ENCODE peak calls at places on chromosomes 2 and 18, in five cellular contexts. O is lower lobe of right lung, T is body of pancreas, Q is MM.1S, U is tibial artery. D is an unnamed sample.

GRCh38 chr2:30549096-30549495 is 102.0 kb downstream of the LCLAT1 start:
- DNase-seq in O (no peak), T (no peak), Q (no peak), U (no peak), D (no peak)

GRCh38 chr2:8620611-8621382 is 61.1 kb upstream of the ID2 start:
- DNase-seq in O (no peak), T (no peak), Q (no peak), U (no peak), D (no peak)

GRCh38 chr2:142142595-142142994 is 11.8 kb upstream of the LRP1B start:
- DNase-seq in O (no peak), T (no peak), Q (no peak), U (no peak), D (no peak)

GRCh38 chr2:188227713-188228112 is 64.0 kb upstream of the GULP1 start:
- DNase-seq in O (no peak), T (no peak), Q (no peak), U (no peak), D (no peak)

GRCh38 chr2:218033590-218034496 is 31.0 kb upstream of the TNS1 start:
- DNase-seq in O (no peak), T (no peak), Q (no peak), U (peak; percentile 20), D (no peak)

GRCh38 chr2:150120271-150120950 is 367.1 kb downstream of the RND3 start:
- DNase-seq in O (no peak), T (peak; percentile 31), Q (no peak), U (no peak), D (no peak)

GRCh38 chr2:95275601-95276243 is 1.5 kb downstream of the PROM2 start:
- DNase-seq in O (peak; percentile 48), T (no peak), Q (no peak), U (peak; percentile 10), D (peak; percentile 34)

GRCh38 chr18:78764544-78764943 is 215.1 kb upstream of the SALL3 start:
- DNase-seq in O (no peak), T (no peak), Q (no peak), U (no peak), D (no peak)

GRCh38 chr2:120149406-120149805 is 73.8 kb downstream of the TMEM185B start:
- DNase-seq in O (no peak), T (no peak), Q (no peak), U (no peak), D (no peak)

GRCh38 chr2:147482111-147482510 is 362.7 kb upstream of the ACVR2A start:
- DNase-seq in O (no peak), T (no peak), Q (no peak), U (no peak), D (no peak)

GRCh38 chr2:24121469-24121868 is 1.7 kb downstream of the PFN4 start:
- DNase-seq in O (no peak), T (no peak), Q (no peak), U (no peak), D (no peak)

GRCh38 chr2:199704358-199705238 is 146.4 kb downstream of the FTCDNL1 start:
- DNase-seq in O (no peak), T (peak; percentile 52), Q (peak; percentile 38), U (no peak), D (no peak)

GRCh38 chr2:237432484-237433092 is 18.6 kb upstream of the COL6A3 start:
- DNase-seq in O (peak; percentile 45), T (peak; percentile 45), Q (no peak), U (no peak), D (no peak)

GRCh38 chr2:233807966-233808892 is 30.1 kb downstream of the MROH2A start:
- DNase-seq in O (peak; percentile 12), T (no peak), Q (no peak), U (peak; percentile 15), D (no peak)

GRCh38 chr2:1024981-1025380 is 74.3 kb downstream of the SNTG2 start:
- DNase-seq in O (no peak), T (no peak), Q (no peak), U (no peak), D (no peak)

GRCh38 chr18:58590827-58591226 is 38.1 kb downstream of the ALPK2 start:
- DNase-seq in O (no peak), T (no peak), Q (no peak), U (no peak), D (no peak)

GRCh38 chr2:64862623-64863022 is 126.6 kb upstream of the SLC1A4 start:
- DNase-seq in O (no peak), T (no peak), Q (no peak), U (peak; percentile 3), D (peak; percentile 76)

GRCh38 chr2:120105360-120105759 is 92.5 kb downstream of the EPB41L5 start:
- DNase-seq in O (no peak), T (no peak), Q (no peak), U (no peak), D (no peak)

GRCh38 chr18:7155887-7156286 is 38.3 kb upstream of the LAMA1 start:
- DNase-seq in O (no peak), T (no peak), Q (no peak), U (no peak), D (no peak)

GRCh38 chr2:110149330-110150220 is 34.0 kb upstream of the MALL start:
- DNase-seq in O (no peak), T (no peak), Q (no peak), U (no peak), D (no peak)

GRCh38 chr18:25830787-25831186 is 259.6 kb downstream of the SS18 start:
- DNase-seq in O (no peak), T (no peak), Q (no peak), U (peak; percentile 67), D (no peak)

GRCh38 chr2:12008425-12009061 is 262.1 kb downstream of the LPIN1 start:
- DNase-seq in O (no peak), T (no peak), Q (no peak), U (no peak), D (no peak)

GRCh38 chr18:7317804-7318231 is 86.9 kb downstream of the LRRC30 start:
- DNase-seq in O (no peak), T (no peak), Q (no peak), U (no peak), D (no peak)

GRCh38 chr2:119649364-119649917 is 29.6 kb upstream of the TMEM177 start:
- DNase-seq in O (no peak), T (no peak), Q (no peak), U (no peak), D (no peak)

GRCh38 chr2:152433289-152433688 is 98.3 kb downstream of the FMNL2 start:
- DNase-seq in O (no peak), T (no peak), Q (no peak), U (no peak), D (no peak)

GRCh38 chr18:59276047-59276446 is 2.8 kb upstream of the RAX start:
- DNase-seq in O (no peak), T (no peak), Q (no peak), U (no peak), D (no peak)

GRCh38 chr18:56083889-56084288 is 495.9 kb upstream of the TCF4 start:
- DNase-seq in O (no peak), T (no peak), Q (no peak), U (no peak), D (no peak)

GRCh38 chr2:85678794-85679672 is 11.0 kb upstream of the SFTPB start:
- DNase-seq in O (peak; percentile 95), T (peak; percentile 97), Q (peak; percentile 63), U (peak; percentile 93), D (peak; percentile 77)

GRCh38 chr2:85758361-85759256 is 4.8 kb downstream of the ATOH8 start:
- DNase-seq in O (no peak), T (peak; percentile 76), Q (no peak), U (no peak), D (no peak)

GRCh38 chr18:961644-962355 is 57.1 kb downstream of the ADCYAP1 start:
- DNase-seq in O (no peak), T (peak; percentile 37), Q (peak; percentile 68), U (no peak), D (no peak)

GRCh38 chr18:73564073-73564472 is 583.6 kb downstream of the FBXO15 start:
- DNase-seq in O (no peak), T (no peak), Q (no peak), U (no peak), D (no peak)

GRCh38 chr18:48216639-48217280 is 192.4 kb downstream of the ZBTB7C start:
- DNase-seq in O (no peak), T (no peak), Q (no peak), U (no peak), D (no peak)
- TF ChIP-seq CTCF in O (no peak), T (no peak), Q (no peak), U (no peak), D (no peak)

GRCh38 chr2:137886432-137886831 is 77.8 kb upstream of the HNMT start:
- DNase-seq in O (no peak), T (peak; percentile 12), Q (no peak), U (no peak), D (no peak)
- TF ChIP-seq CTCF in O (no peak), T (no peak), Q (no peak), U (no peak), D (no peak)

GRCh38 chr18:34809697-34810096 is 99.6 kb downstream of the DTNA start:
- DNase-seq in O (no peak), T (peak; percentile 68), Q (no peak), U (peak; percentile 67), D (no peak)
- TF ChIP-seq CTCF in O (peak; percentile 32), T (peak; percentile 35), Q (peak; percentile 48), U (no peak), D (peak; percentile 34)

GRCh38 chr2:79223539-79223938 is 64.0 kb upstream of the REG3A start:
- DNase-seq in O (no peak), T (no peak), Q (no peak), U (no peak), D (no peak)
- TF ChIP-seq CTCF in O (no peak), T (no peak), Q (peak; percentile 14), U (no peak), D (no peak)

DNA sequence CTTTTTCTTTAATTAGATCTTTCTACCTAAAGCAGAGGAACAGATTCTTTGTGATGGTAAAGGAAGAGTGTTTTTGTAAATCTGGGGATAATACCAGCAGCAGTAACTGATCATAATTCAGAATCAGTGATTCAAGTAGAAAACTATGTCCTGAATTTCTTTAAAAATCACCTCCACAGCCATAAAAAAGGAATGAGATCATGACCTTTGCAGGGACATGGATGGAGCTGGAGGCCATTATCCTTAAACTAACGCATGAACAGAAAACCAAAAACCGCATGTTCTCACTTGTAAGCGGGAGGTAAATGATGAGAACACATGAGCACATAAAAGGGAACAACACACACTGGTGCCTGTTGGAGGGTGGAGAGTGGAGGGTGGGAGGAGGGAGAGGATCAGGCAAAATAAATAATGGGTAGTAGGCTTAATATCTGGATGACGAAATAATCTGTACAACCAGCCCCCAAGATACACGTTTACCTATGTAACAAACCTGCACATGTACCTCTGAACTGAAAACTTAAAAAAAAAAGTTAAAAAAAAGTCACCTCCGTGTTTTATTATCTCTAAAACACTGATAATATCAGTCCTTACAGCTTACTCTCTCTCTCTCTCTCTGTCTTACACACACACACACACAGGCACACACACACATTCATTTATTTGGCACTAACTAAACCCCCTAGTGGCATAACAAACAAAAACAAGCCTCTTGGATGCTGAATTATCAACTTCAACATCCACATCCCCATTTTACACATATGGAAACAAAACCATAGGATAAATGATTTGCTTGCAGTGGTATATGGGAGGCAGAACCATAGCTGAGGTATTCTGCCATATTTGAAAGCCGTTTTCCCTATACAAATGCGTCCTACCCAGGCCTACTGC is 1.4 kb downstream of the TM4SF20 start:
- DNase-seq in O (no peak), T (no peak), Q (no peak), U (no peak), D (no peak)
- TF ChIP-seq CTCF in O (no peak), T (no peak), Q (no peak), U (no peak), D (peak; percentile 30)